ENCODE peak calls at places on chromosomes 11 and 22, in seven cellular contexts. R is colonic mucosa, P is ovary, Z is mucosa of descending colon, D is mammary epithelial cell, J is HCT116, K is stomach. S is an unnamed sample. For H3K4me1, the result is how much of the 10 kb centered on the place peaks cover.

GRCh38 chr11:44082645-44083044 is 12.8 kb upstream of the EXT2 start:
- DNase-seq in R (no peak), P (no peak), D (no peak), Z (no peak), J (no peak), K (no peak), S (no peak)

GRCh38 chr11:35323076-35323868 is 96.1 kb downstream of the SLC1A2 start:
- DNase-seq in J (no peak), P (no peak), Z (no peak), K (no peak), R (no peak), D (no peak), S (no peak)

GRCh38 chr11:131824766-131825165 is 454.4 kb downstream of the NTM start:
- DNase-seq in R (no peak), Z (no peak), K (no peak), J (no peak), P (no peak), D (peak), S (no peak)

GRCh38 chr22:32562396-32562795 is 87.8 kb downstream of the FBXO7 start:
- DNase-seq in J (no peak), P (peak), Z (no peak), R (no peak), K (no peak), D (no peak), S (no peak)

GRCh38 chr11:61827573-61828378 is at the start of gene FADS2:
- DNase-seq in K (peak), R (peak), D (peak), Z (peak), P (peak), J (no peak), S (peak)

GRCh38 chr22:45638834-45639746 is 32.5 kb upstream of the ATXN10 start:
- DNase-seq in D (peak), Z (peak), P (peak), J (peak), K (peak), R (peak), S (peak)

GRCh38 chr11:93652161-93652597 is 9.3 kb upstream of the CEP295 start:
- DNase-seq in R (peak), K (no peak), Z (no peak), D (peak), J (no peak), P (no peak), S (peak)

GRCh38 chr22:44574581-44575343 is 76.7 kb upstream of the RTL6 start:
- DNase-seq in P (no peak), K (peak), R (no peak), D (no peak), Z (no peak), J (no peak), S (no peak)

GRCh38 chr11:23897453-23898289 is 599.2 kb upstream of the LUZP2 start:
- DNase-seq in P (no peak), R (no peak), D (peak), Z (no peak), J (no peak), K (no peak), S (no peak)

GRCh38 chr11:77819921-77820564 is 479 bp downstream of the RSF1 start:
- DNase-seq in K (peak), R (peak), Z (peak), D (peak), J (no peak), P (peak), S (peak)

GRCh38 chr22:30201970-30202369 is 44.6 kb downstream of the LIF start:
- DNase-seq in D (peak), R (no peak), Z (no peak), P (no peak), J (no peak), K (peak), S (no peak)

GRCh38 chr22:36730176-36730858 is 26.8 kb upstream of the CACNG2 start:
- DNase-seq in J (no peak), K (no peak), P (no peak), R (no peak), Z (no peak), D (no peak), S (no peak)

GRCh38 chr11:109696191-109696897 is 274.4 kb downstream of the C11orf87 start:
- DNase-seq in D (peak), R (no peak), P (no peak), Z (no peak), K (no peak), J (peak), S (no peak)

GRCh38 chr11:73597956-73598718 is at the start of gene FAM168A:
- DNase-seq in K (peak), J (peak), D (peak), R (peak), Z (peak), P (peak), S (peak)

GRCh38 chr11:3157381-3158130 is 7.6 kb downstream of the OSBPL5 start:
- DNase-seq in P (no peak), Z (peak), R (no peak), J (no peak), D (no peak), K (no peak), S (no peak)

GRCh38 chr22:46828323-46829139 is 66.1 kb downstream of the TBC1D22A start:
- DNase-seq in Z (no peak), K (no peak), D (no peak), R (no peak), P (no peak), J (no peak), S (no peak)

GRCh38 chr22:17786435-17787158 is 12.3 kb upstream of the BID start:
- DNase-seq in D (peak), J (no peak), K (peak), P (no peak), Z (peak), R (no peak), S (no peak)

GRCh38 chr11:126993599-126993998 is 7.0 kb downstream of the KIRREL3 start:
- DNase-seq in K (no peak), D (no peak), R (no peak), J (no peak), Z (no peak), P (no peak), S (no peak)

GRCh38 chr22:38706101-38706884 is 549 bp downstream of the GTPBP1 start:
- DNase-seq in P (peak), J (no peak), D (peak), Z (peak), K (peak), R (peak), S (peak)

GRCh38 chr11:116993599-116993998 is 104.6 kb downstream of the SIK3 start:
- DNase-seq in R (no peak), K (no peak), Z (no peak), J (no peak), D (no peak), P (peak), S (no peak)

GRCh38 chr11:65307298-65308229 is 7.1 kb upstream of the CDC42EP2 start:
- DNase-seq in P (no peak), Z (no peak), J (no peak), R (no peak), D (no peak), K (no peak), S (no peak)

GRCh38 chr22:40247976-40248375 is 70.3 kb downstream of the TNRC6B start:
- DNase-seq in D (no peak), R (no peak), P (no peak), K (no peak), Z (no peak), J (no peak), S (no peak)

GRCh38 chr22:32701021-32701420 is 100.5 kb upstream of the TIMP3 start:
- DNase-seq in P (no peak), R (no peak), Z (no peak), K (no peak), J (no peak), D (peak), S (no peak)

GRCh38 chr22:35312198-35313059 is 12.7 kb downstream of the TOM1 start:
- DNase-seq in R (peak), D (peak), J (peak), Z (no peak), K (no peak), P (peak), S (no peak)

GRCh38 chr11:128463386-128463829 is 124.0 kb downstream of the ETS1 start:
- DNase-seq in P (peak), R (no peak), K (no peak), Z (no peak), J (no peak), D (no peak), S (no peak)

GRCh38 chr22:30909306-30909705 is 59.3 kb downstream of the MORC2 start:
- DNase-seq in D (no peak), J (no peak), K (no peak), Z (no peak), R (no peak), P (no peak), S (no peak)

GRCh38 chr22:27241430-27242110 is 560.0 kb downstream of the MN1 start:
- DNase-seq in P (peak), R (no peak), J (no peak), D (no peak), Z (no peak), K (peak), S (no peak)

GRCh38 chr11:34264266-34265110 is 93.3 kb downstream of the ABTB2 start:
- DNase-seq in Z (no peak), J (no peak), D (no peak), K (no peak), R (no peak), P (no peak), S (no peak)

GRCh38 chr11:28223994-28224393 is 115.8 kb downstream of the METTL15 start:
- DNase-seq in Z (no peak), R (no peak), K (no peak), P (no peak), D (no peak), J (no peak), S (no peak)

GRCh38 chr11:123170929-123171328 is 24.1 kb downstream of the CLMP start:
- DNase-seq in R (no peak), P (no peak), Z (no peak), D (no peak), J (no peak), K (no peak), S (no peak)

GRCh38 chr11:130892847-130893246 is 23.4 kb downstream of the SNX19 start:
- DNase-seq in J (no peak), Z (no peak), R (no peak), D (no peak), K (no peak), P (no peak), S (no peak)

GRCh38 chr11:68383976-68384501 is 71.6 kb downstream of the LRP5 start:
- DNase-seq in D (no peak), Z (peak), K (peak), P (peak), R (peak), J (peak), S (peak)

GRCh38 chr11:68382358-68382998 is 70.1 kb downstream of the LRP5 start:
- DNase-seq in P (no peak), R (no peak), Z (no peak), D (no peak), K (no peak), J (no peak), S (no peak)

GRCh38 chr11:68380786-68381622 is 68.6 kb downstream of the LRP5 start:
- DNase-seq in P (peak), R (no peak), D (no peak), J (no peak), Z (no peak), K (no peak), S (no peak)

GRCh38 chr11:68379216-68379615 is 66.8 kb downstream of the LRP5 start:
- DNase-seq in D (no peak), R (no peak), J (no peak), P (no peak), Z (no peak), K (no peak), S (no peak)

GRCh38 chr11:68381716-68382115 is 69.3 kb downstream of the LRP5 start:
- DNase-seq in Z (no peak), K (peak), R (no peak), J (no peak), P (no peak), D (no peak), S (no peak)
- H3K4me3 ChIP-seq in Z (no peak), K (no peak), R (no peak), J (no peak), P (no peak), D (no peak), S (no peak)

DNA sequence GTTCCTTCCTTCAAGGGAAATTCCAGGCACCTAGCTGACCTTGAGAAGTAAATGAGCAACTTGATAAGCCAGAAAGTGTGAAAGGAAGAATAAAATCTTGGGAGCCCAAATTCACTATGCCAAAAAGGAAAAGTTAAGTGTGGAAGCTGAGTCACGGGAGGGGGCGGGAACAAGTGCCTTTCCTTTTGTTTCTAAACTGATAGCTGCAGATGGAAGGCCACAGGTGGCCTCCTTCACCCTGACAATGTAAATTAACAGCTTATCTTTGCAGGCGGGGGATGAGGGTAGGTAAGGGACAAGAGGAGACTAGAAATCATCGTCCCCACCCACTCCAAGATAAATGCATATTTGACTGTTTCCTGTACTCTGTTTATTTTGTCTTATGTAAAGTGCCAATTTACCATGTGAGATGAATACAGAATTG is 36.4 kb upstream of the TREH start:
- DNase-seq in D (no peak), Z (no peak), P (peak), R (no peak), K (no peak), J (no peak), S (no peak)
- TF ChIP-seq CTCF in D (no peak), Z (no peak), P (no peak), R (no peak), K (no peak), J (no peak), S (no peak)

DNA sequence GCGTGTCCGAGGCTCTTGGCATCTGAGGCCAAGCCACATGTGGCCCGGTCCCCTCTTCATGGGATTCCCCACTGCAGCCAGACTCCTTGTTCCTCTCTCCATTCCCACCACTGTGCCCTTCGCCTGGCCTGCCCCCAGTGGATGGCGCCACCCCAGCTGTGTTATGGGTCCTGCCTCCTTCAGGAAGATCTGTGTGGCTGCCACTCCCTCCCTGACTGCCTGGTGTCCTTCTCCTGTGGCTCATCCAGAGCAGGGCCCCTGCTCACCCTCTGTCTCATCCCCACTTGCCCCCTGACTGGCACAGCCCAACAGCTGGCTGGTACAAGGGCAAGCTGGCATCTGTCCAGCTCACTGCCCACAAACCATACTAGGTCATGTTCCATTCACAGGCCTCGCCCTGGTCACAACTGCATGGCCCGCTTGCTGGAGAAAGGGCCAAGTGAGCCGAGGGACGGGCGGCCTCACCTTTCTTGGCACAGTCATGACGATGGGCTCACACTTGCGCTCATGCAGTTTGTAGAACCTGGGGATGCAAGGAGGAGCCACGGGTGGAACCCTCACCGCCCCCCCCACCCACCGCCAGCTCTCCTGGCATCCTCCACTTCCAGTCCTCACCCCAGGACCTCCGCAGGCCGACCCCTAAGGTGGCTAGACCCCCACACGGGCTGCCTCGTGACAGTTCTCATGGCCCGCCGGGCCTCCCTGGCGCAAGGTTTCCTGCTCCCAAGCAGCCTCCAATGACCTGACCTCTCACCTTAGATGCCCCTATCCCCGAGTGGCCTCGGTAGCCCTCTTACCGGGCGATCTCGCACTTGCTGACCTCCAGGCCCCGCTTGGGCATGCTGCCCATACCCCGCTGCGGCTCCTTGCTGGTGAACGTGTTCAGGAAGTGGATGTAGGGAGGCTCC is 2.1 kb upstream of the PTPRCAP start:
- DNase-seq in J (no peak), R (peak), Z (peak), P (no peak), K (peak), D (no peak), S (no peak)
- H3K4me1 ChIP-seq in J (under half), R (under half), Z (under half), P (under half), K (half or more), D (under half), S (under half)

GRCh38 chr22:50296658-50297490 is 10.6 kb downstream of the PLXNB2 start:
- DNase-seq in R (no peak), Z (no peak), J (no peak), D (no peak), K (no peak), P (no peak), S (no peak)

GRCh38 chr22:50293441-50294318 is 13.8 kb downstream of the PLXNB2 start:
- DNase-seq in J (no peak), Z (peak), D (peak), R (peak), P (no peak), K (peak), S (peak)

GRCh38 chr22:50297510-50298265 is 9.8 kb downstream of the PLXNB2 start:
- DNase-seq in K (no peak), P (no peak), R (no peak), D (no peak), Z (no peak), J (no peak), S (no peak)

GRCh38 chr22:50292643-50293440 is 14.6 kb downstream of the PLXNB2 start:
- DNase-seq in R (no peak), D (no peak), Z (no peak), K (no peak), J (no peak), P (no peak), S (no peak)

DNA sequence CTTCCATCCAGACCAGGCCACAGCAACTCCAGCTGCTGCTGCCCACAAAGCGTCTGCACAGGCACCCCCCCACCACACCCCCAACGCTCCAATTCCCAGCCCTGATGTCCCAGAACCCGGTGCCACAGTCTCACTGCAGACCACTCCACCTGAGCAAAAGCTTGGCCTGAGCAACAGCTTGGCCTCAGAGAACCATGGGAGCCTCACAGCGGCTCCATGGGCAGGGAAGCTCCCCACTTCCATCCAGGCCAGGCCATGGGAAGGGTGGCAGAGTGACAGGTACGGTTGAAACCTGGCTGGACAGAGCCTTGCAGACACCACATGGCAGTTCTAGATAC is 13.2 kb downstream of the PLXNB2 start:
- DNase-seq in K (no peak), P (no peak), R (no peak), J (no peak), D (no peak), Z (no peak), S (no peak)
- H3K4me3 ChIP-seq in K (no peak), P (no peak), R (no peak), J (peak), D (no peak), Z (no peak), S (no peak)